ENCODE peak calls at places on chromosomes 4 and X, in four cellular contexts. N is Panc1, L is cardiac fibroblast, Q is upper lobe of left lung. D is an unnamed sample.

GRCh38 chr4:88411491-88412101 is 32.9 kb downstream of the HERC6 start:
- DNase-seq in N (no peak), L (no peak), Q (no peak), D (no peak)

GRCh38 chrX:41045960-41046567 is 39.2 kb upstream of the USP9X start:
- DNase-seq in Q (no peak), L (peak; percentile 89), N (no peak), D (no peak)

GRCh38 chr4:105633241-105633640 is 75.2 kb downstream of the INTS12 start:
- DNase-seq in N (no peak), Q (no peak), L (no peak), D (no peak)

GRCh38 chr4:174697164-174697563 is 131.9 kb downstream of the GLRA3 start:
- DNase-seq in L (peak; percentile 79), Q (no peak), N (no peak), D (no peak)

GRCh38 chr4:87067120-87067885 is 132.5 kb downstream of the AFF1 start:
- DNase-seq in Q (no peak), N (no peak), L (no peak), D (no peak)

GRCh38 chr4:56757270-56757746 is 64.2 kb downstream of the SPINK2 start:
- DNase-seq in N (no peak), L (peak; percentile 44), Q (no peak), D (no peak)

GRCh38 chrX:107429090-107429489 is 20.4 kb upstream of the FRMPD3 start:
- DNase-seq in Q (no peak), N (no peak), L (peak; percentile 30), D (no peak)

GRCh38 chrX:107508925-107509324 is 59.5 kb downstream of the FRMPD3 start:
- DNase-seq in L (no peak), Q (no peak), N (no peak), D (no peak)

GRCh38 chr4:155604718-155605601 is 61.7 kb upstream of the GUCY1A1 start:
- DNase-seq in L (peak; percentile 94), N (no peak), Q (no peak), D (no peak)

GRCh38 chrX:24720036-24720435 is 26.3 kb downstream of the POLA1 start:
- DNase-seq in Q (no peak), L (no peak), N (no peak), D (no peak)

GRCh38 chr4:3437998-3438846 is 3.5 kb upstream of the HGFAC start:
- DNase-seq in Q (peak; percentile 70), N (no peak), L (no peak), D (no peak)

GRCh38 chrX:150238656-150239382 is 124.3 kb upstream of the MAMLD1 start:
- DNase-seq in L (no peak), N (no peak), Q (no peak), D (peak; percentile 60)

GRCh38 chr4:2619459-2619858 is 83.0 kb downstream of the FAM193A start:
- DNase-seq in Q (no peak), N (no peak), L (no peak), D (no peak)

GRCh38 chr4:137000432-137000831 is 531.9 kb downstream of the PCDH18 start:
- DNase-seq in Q (no peak), N (no peak), L (no peak), D (no peak)

GRCh38 chr4:17502764-17503163 is 9.1 kb downstream of the QDPR start:
- DNase-seq in Q (no peak), N (no peak), L (no peak), D (no peak)

GRCh38 chr4:78379991-78380739 is 171.4 kb upstream of the ANXA3 start:
- DNase-seq in N (no peak), Q (no peak), L (peak; percentile 51), D (no peak)

GRCh38 chrX:48854898-48855297 is 19.5 kb upstream of the PCSK1N start:
- DNase-seq in Q (no peak), N (no peak), L (peak; percentile 3), D (no peak)

GRCh38 chr4:26321326-26322276 is 787 bp downstream of the RBPJ start:
- DNase-seq in L (peak; percentile 24), Q (peak; percentile 85), N (no peak), D (no peak)

GRCh38 chr4:154542264-154542879 is 7.8 kb downstream of the PLRG1 start:
- DNase-seq in N (no peak), L (no peak), Q (no peak), D (no peak)

GRCh38 chrX:83512111-83512510 is 4.0 kb downstream of the POU3F4 start:
- DNase-seq in N (no peak), Q (no peak), L (no peak), D (no peak)

GRCh38 chrX:19462879-19463278 is 52.4 kb downstream of the MAP3K15 start:
- DNase-seq in N (no peak), Q (no peak), L (no peak), D (no peak)

GRCh38 chr4:139300431-139301142 is 718 bp upstream of the NAA15 start:
- DNase-seq in N (peak; percentile 39), L (peak; percentile 52), Q (no peak), D (peak; percentile 19)

GRCh38 chr4:3111461-3111860 is 37.0 kb downstream of the HTT start:
- DNase-seq in N (no peak), Q (no peak), L (peak; percentile 81), D (no peak)

GRCh38 chr4:1983846-1984405 is 24.8 kb downstream of the NELFA start:
- DNase-seq in N (no peak), Q (peak; percentile 82), L (peak; percentile 33), D (peak; percentile 81)

GRCh38 chr4:98627883-98628282 is 30.5 kb downstream of the TSPAN5 start:
- DNase-seq in N (no peak), L (peak; percentile 83), Q (no peak), D (no peak)

GRCh38 chr4:152427971-152428370 is 107.9 kb downstream of the FBXW7 start:
- DNase-seq in Q (no peak), L (no peak), N (no peak), D (no peak)

GRCh38 chr4:38243385-38244053 is 283.3 kb downstream of the PTTG2 start:
- DNase-seq in N (no peak), L (peak; percentile 7), Q (no peak), D (peak; percentile 57)

DNA sequence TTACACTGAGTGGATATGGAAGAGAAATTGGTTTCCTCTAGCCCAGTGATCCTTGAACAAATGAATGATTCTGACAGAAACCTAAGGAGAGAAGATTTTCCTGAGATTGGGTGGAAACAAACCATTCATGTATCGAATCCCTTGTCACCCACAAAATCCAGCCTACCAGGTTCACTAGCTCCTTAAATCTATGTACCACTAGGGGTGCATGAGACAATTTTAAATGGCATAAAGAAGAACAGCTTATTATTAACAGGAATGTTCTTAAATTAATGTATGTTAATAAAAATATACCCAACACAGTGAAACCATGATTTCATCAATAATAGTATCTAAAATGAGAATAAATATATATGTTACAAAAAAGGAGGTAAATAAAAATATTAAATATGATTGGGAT is 118.4 kb upstream of the LNX1 start:
- DNase-seq in Q (no peak), N (no peak), L (no peak), D (no peak)
- TF ChIP-seq CTCF in Q (no peak), N (no peak), L (peak; percentile 32), D (peak; percentile 33)

DNA sequence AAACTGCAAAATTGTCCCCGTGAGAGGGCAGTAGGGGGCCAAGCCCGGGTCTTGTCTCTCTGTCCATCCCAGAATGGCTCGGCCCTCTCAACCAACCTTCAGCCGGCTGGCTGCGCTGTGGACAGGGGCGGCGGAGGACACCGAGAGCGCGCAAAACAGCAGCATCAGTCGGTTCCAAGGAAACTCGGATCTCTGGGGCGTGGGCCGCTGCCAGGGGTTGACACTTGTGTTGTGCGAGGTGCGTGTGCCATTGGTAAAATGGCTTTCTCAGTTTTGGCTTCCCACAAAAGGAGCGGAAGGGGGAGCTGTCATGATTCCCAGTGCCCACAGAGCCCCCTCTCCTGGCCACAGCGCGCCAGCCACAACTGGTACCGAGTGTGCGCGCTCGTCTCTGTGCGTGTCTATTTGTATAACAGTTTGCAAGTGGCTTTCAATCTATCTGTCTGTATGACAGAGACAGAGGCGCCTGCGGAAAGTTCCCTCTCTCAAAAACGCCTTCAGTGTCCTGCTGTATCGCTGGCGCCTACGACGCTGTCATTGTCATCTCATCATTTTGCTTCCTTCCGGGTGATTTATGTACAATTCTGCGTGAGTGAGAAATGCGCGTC is 1.9 kb downstream of the DKK2 start:
- DNase-seq in N (no peak), Q (peak; percentile 54), L (peak; percentile 8), D (peak; percentile 91)
- TF ChIP-seq CTCF in N (peak; percentile 49), Q (no peak), L (peak; percentile 22), D (peak; percentile 84)

DNA sequence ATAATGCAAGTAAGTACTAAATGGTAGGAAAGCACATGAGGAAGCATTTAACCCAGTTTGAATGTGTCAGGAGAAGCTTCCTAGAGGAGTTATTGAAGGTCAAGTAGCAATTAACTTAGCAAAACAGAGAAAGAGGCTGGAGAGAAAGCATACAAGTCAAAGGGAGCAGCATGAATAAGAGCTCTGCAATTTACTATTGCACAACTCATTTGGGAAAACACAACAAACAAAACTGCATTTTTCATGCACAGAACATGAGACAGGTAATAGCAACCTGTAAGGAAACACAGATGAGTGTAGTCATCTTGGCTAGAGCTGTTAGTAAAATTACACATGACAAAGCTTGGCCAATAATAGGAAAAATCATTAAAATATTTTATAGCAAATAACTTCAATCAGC is 538.1 kb downstream of the PPP4R3C start:
- DNase-seq in N (no peak), L (peak; percentile 4), Q (no peak), D (no peak)
- TF ChIP-seq CTCF in N (no peak), L (no peak), Q (no peak), D (no peak)

GRCh38 chr4:101730291-101731117 is 60.0 kb upstream of the BANK1 start:
- DNase-seq in Q (no peak), L (peak; percentile 79), N (peak; percentile 38), D (no peak)
- TF ChIP-seq CTCF in Q (peak; percentile 74), L (peak; percentile 70), N (peak; percentile 68), D (peak; percentile 65)

D was measured in osteocyte.